ENCODE peak calls at places on chromosomes 13 and 19, in ten cellular contexts. N, E, Q, I, S, F, Y, D, A and L are unnamed samples. For H3K4me1, the result is how much of the 10 kb centered on the place peaks cover.

GRCh38 chr13:85363504-85363903 is 435.7 kb downstream of the SLITRK6 start:
- DNase-seq in A (no peak), D (no peak), S (no peak), F (no peak), Y (no peak), Q (no peak), I (no peak), E (no peak), N (no peak), L (peak)

GRCh38 chr13:46184277-46184699 is 2.3 kb upstream of the LCP1 start:
- DNase-seq in A (no peak), Q (peak), Y (no peak), E (no peak), F (peak), S (peak), D (peak), I (peak), N (no peak), L (peak)

GRCh38 chr13:37617162-37617561 is 18.6 kb upstream of the POSTN start:
- DNase-seq in Q (no peak), S (no peak), D (no peak), I (no peak), Y (no peak), A (no peak), F (no peak), E (peak), N (no peak), L (no peak)

GRCh38 chr13:59176775-59177174 is 987.0 kb downstream of the DIAPH3 start:
- DNase-seq in E (no peak), Y (no peak), A (no peak), I (no peak), N (no peak), D (no peak), F (no peak), Q (no peak), S (no peak), L (no peak)

GRCh38 chr19:52542984-52543664 is 15.7 kb downstream of the ZNF808 start:
- DNase-seq in Y (no peak), I (no peak), D (no peak), S (no peak), Q (no peak), E (peak), F (no peak), N (no peak), A (no peak), L (no peak)

GRCh38 chr19:28022506-28022905 is 1190.4 kb downstream of the UQCRFS1 start:
- DNase-seq in S (no peak), Q (no peak), N (no peak), I (no peak), A (no peak), Y (no peak), F (no peak), E (no peak), D (no peak), L (no peak)

GRCh38 chr19:47436712-47437401 is 17.5 kb upstream of the MEIS3 start:
- DNase-seq in Q (peak), D (peak), F (peak), E (peak), Y (peak), S (peak), I (peak), A (peak), N (peak), L (peak)

GRCh38 chr13:99132295-99132835 is 68.3 kb upstream of the UBAC2 start:
- DNase-seq in Y (no peak), I (no peak), S (no peak), D (no peak), N (no peak), F (no peak), A (no peak), Q (no peak), E (no peak), L (no peak)

GRCh38 chr19:55041627-55042343 is 3.7 kb upstream of the GP6 start:
- DNase-seq in E (no peak), D (no peak), Y (no peak), S (no peak), N (no peak), Q (no peak), I (no peak), F (no peak), A (no peak), L (no peak)

GRCh38 chr19:51751655-51752054 is at the start of gene FPR1:
- DNase-seq in D (peak), E (no peak), Q (no peak), I (no peak), F (no peak), S (no peak), N (no peak), A (peak), Y (no peak), L (no peak)

GRCh38 chr13:59534806-59535205 is 628.9 kb downstream of the DIAPH3 start:
- DNase-seq in Q (no peak), Y (no peak), A (no peak), F (no peak), N (no peak), I (no peak), E (no peak), D (no peak), S (no peak), L (no peak)

GRCh38 chr19:14434543-14435319 is 1.6 kb downstream of the PKN1 start:
- DNase-seq in S (peak), D (no peak), N (no peak), Y (peak), I (peak), F (peak), E (peak), Q (peak), A (no peak), L (peak)

GRCh38 chr19:30349131-30349730 is 23.0 kb upstream of the ZNF536 start:
- DNase-seq in I (no peak), E (no peak), S (no peak), Q (no peak), Y (no peak), A (peak), N (no peak), D (no peak), F (no peak), L (no peak)

GRCh38 chr19:47421844-47422395 is 2.6 kb upstream of the MEIS3 start:
- DNase-seq in E (no peak), F (no peak), N (no peak), Q (no peak), Y (no peak), A (no peak), S (no peak), I (no peak), D (no peak), L (no peak)

GRCh38 chr13:25753976-25754375 is 297.8 kb downstream of the SHISA2 start:
- DNase-seq in Y (no peak), F (no peak), Q (no peak), I (no peak), S (no peak), A (no peak), D (no peak), N (no peak), E (no peak), L (no peak)

GRCh38 chr19:35136977-35137702 is 1.5 kb upstream of the FXYD1 start:
- DNase-seq in F (no peak), Y (no peak), S (no peak), D (no peak), Q (peak), A (peak), E (no peak), N (no peak), I (no peak), L (no peak)
- H3K4me1 ChIP-seq in F (under half), Y (under half), S (half or more), D (under half), Q (under half), A (under half), E (under half), N (under half), I (half or more), L (under half)

DNA sequence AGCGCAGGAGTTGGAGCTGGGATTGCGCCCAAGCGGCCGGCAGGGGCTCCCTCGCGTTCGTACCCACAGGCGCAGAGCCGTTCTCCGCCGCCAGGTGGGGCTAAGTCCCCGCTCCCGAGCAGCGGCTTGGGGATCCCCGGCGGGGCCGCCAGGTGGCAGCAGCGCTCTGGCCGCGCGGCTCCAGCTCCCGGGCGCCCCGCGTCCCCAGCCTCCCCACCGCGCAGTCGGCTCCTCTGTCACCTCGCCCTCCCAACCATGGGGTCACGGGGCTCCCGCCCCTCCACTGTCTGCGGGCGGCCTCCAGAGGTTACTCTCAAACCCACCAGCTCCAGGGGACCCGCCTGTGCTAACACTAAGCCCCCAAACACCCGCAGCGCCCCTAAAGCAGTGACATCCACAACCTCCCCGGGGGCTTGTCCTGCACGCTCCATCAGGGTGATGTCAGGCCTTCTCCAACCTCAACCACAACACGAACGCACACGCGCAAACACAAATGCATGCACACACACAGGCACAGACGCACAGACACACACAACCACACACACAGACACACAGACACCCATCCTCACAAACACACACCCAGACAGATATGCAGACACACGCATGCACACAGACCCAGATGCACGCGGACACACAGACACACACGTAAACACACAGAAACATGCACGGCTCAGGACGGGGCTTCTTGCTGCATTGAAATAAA is 18.4 kb upstream of the KCTD15 start:
- DNase-seq in D (peak), E (peak), N (peak), Y (peak), I (peak), Q (peak), S (peak), A (peak), F (peak), L (peak)
- H3K4me3 ChIP-seq in D (no peak), E (no peak), N (no peak), Y (peak), I (peak), Q (no peak), S (no peak), A (no peak), F (peak), L (peak)

GRCh38 chr19:16087940-16088339 is 11.6 kb downstream of the TPM4 start:
- DNase-seq in A (no peak), Y (no peak), E (no peak), Q (no peak), N (no peak), D (no peak), S (no peak), I (no peak), F (no peak), L (no peak)
- TF ChIP-seq POLR2A in A (no peak), Y (no peak), E (no peak), Q (no peak), N (no peak), D (no peak), S (no peak), I (no peak), F (no peak), L (no peak)

GRCh38 chr13:110336681-110337080 is 29.6 kb downstream of the COL4A2 start:
- DNase-seq in Q (no peak), E (peak), S (no peak), N (no peak), F (no peak), A (no peak), I (no peak), D (no peak), Y (no peak), L (no peak)
- H3K4me1 ChIP-seq in Q (under half), E (half or more), S (half or more), N (under half), F (half or more), A (under half), I (half or more), D (under half), Y (half or more), L (under half)

GRCh38 chr19:10292789-10293636 is 3.3 kb downstream of the ICAM5 start:
- DNase-seq in Y (no peak), D (no peak), Q (no peak), E (no peak), A (no peak), S (peak), N (no peak), I (no peak), F (no peak), L (no peak)
- H3K4me3 ChIP-seq in Y (peak), D (no peak), Q (no peak), E (peak), A (no peak), S (no peak), N (no peak), I (peak), F (peak), L (no peak)

GRCh38 chr13:43583331-43583730 is 203.4 kb downstream of the ENOX1 start:
- DNase-seq in Q (no peak), F (no peak), A (no peak), E (no peak), N (no peak), S (no peak), I (no peak), D (no peak), Y (no peak), L (no peak)

GRCh38 chr13:43574601-43575000 is 212.2 kb downstream of the ENOX1 start:
- DNase-seq in D (no peak), I (no peak), Q (no peak), A (no peak), N (no peak), Y (no peak), S (no peak), E (no peak), F (no peak), L (no peak)

GRCh38 chr13:43573787-43574562 is 212.8 kb downstream of the ENOX1 start:
- DNase-seq in I (no peak), S (no peak), Q (no peak), N (no peak), Y (no peak), F (no peak), E (no peak), A (no peak), D (no peak), L (no peak)

GRCh38 chr13:43580280-43580679 is 206.5 kb downstream of the ENOX1 start:
- DNase-seq in A (no peak), S (no peak), E (no peak), N (no peak), Y (no peak), I (no peak), Q (no peak), D (no peak), F (no peak), L (no peak)

GRCh38 chr13:43579321-43579720 is 207.5 kb downstream of the ENOX1 start:
- DNase-seq in I (no peak), F (no peak), S (no peak), E (no peak), Q (no peak), D (no peak), A (no peak), Y (no peak), N (no peak), L (no peak)
- TF ChIP-seq POLR2A in I (no peak), F (no peak), S (no peak), E (no peak), Q (no peak), D (no peak), A (no peak), Y (no peak), N (no peak), L (no peak)

DNA sequence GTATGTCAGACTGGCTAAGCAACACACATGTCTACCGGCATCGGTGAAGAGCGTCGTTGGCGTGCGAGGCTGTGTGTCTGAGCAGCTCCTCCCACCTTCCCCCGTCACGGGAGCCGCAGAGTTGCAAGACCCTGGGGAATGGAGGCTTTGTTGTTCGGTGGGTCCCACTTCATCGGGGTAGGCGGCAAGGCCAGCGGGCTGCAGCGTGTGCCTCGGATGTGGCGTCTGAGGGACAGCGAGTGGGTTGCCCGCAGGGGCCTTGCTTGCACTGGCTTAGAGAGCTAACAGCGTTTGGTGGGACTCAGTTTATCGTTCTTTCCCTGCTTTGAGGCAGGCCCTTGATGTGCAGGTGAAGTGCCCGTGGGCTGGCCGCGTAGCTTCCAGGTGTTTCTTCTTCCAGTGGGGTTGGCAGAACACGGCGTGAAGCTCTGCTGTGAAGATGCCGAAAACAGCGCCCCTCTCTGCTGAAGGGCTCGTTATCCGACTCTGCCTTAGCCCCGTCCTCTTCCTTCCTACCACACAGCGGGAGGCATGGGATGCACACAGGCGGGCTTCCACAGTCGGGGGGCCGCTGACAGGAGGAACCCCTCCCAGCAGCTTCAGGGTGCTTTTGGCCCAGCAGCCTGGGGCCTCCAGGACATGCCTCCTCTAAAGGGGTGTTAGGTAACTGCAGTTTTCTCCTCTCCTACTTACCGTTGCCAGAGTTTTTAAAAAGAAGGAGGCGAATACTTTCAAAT is 85.2 kb downstream of the ATP11A start:
- DNase-seq in F (no peak), E (no peak), A (no peak), S (no peak), Q (no peak), I (no peak), D (no peak), N (peak), Y (no peak), L (no peak)
- H3K4me1 ChIP-seq in F (under half), E (under half), A (under half), S (under half), Q (under half), I (under half), D (under half), N (under half), Y (under half), L (under half)

DNA sequence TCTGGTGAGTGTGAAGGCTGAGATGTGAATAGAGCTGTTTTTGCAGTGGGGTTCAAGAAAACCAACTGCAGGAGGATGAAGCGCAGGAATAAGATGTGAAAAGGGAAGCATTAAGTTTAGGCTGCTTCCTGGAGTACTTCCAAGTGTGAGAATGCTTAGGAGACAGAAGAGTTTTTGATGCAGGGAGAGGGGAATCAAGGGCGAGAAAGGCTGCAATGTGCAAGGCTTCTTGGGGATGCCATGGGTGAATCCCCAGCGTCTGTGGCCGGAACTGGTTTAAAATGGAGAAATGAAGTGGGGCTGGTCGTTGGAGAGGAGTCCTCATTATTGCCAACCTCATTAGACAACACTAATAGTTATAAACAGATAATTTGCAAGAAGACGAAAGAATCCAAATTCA is 764.9 kb downstream of the LIG4 start:
- DNase-seq in S (no peak), N (no peak), Q (no peak), I (no peak), F (no peak), D (no peak), Y (no peak), E (peak), A (no peak), L (no peak)
- H3K4me3 ChIP-seq in S (no peak), N (no peak), Q (no peak), I (no peak), F (no peak), D (no peak), Y (no peak), E (no peak), A (no peak), L (no peak)

DNA sequence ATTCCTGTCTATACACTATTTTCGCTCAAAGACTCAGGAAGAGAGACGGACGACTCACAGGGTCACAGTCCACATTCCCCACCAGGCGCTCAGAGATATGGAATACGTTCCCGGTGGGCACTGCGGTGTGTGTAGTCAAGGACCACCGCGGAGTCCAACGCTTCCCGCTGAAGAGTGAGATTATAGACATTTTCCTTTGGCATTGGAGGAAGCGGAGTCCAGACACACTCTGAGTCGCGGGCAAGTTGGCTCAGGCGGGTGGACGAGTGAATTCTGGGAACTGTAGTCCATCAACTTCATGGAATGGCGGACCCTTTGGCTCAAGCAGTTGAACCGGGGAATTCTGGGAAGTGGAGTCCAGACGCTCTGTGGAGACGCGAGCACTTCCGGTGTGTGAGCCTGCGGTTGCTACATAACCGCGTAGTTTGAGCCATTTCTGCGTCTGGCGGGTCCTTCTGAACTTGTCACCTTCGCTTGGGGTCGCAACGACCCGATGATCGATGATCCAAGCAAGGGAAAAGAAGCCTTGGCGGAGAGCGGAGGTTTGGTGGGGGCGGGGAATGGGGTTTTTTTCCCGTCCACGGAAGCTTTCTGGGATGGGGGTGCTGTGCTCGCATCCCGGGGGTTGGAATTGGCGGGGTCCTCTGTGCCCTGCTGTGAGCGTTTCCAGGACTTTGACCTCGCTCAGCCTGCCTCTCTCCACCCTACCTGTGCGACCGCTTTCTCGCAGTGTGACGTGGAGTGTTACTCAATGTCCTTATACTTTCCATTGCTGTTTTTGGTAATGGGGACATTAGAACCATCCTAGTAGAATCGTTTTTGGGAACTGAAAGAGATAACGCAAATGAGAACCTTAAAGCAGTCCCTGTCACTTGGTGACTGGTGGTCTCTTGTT is at the start of gene ZNF230:
- DNase-seq in I (peak), E (peak), Q (peak), Y (peak), S (peak), A (peak), D (peak), F (peak), N (peak), L (peak)
- TF ChIP-seq POLR2A in I (no peak), E (peak), Q (peak), Y (peak), S (peak), A (peak), D (no peak), F (no peak), N (peak), L (no peak)

GRCh38 chr19:10612515-10613119 is 12.7 kb upstream of the SLC44A2 start:
- DNase-seq in D (peak), N (peak), A (no peak), Y (peak), I (peak), S (peak), F (peak), Q (peak), E (no peak), L (peak)
- H3K4me1 ChIP-seq in D (under half), N (under half), A (under half), Y (under half), I (under half), S (under half), F (half or more), Q (under half), E (under half), L (under half)